ENCODE peak calls at places on chromosomes 2 and 18, in four cellular contexts. Y is NT2/D1, H is HFFc6, M is head of caudate nucleus. B is an unnamed sample.

GRCh38 chr18:47863041-47863440 is 67.4 kb downstream of the SMAD2 start:
- DNase-seq in Y (no peak), H (no peak), M (no peak), B (peak; percentile 66)

GRCh38 chr2:19775838-19776237 is 125.9 kb downstream of the TTC32 start:
- DNase-seq in Y (no peak), H (no peak), M (no peak), B (no peak)

GRCh38 chr18:57430166-57430958 is 4.8 kb upstream of the ONECUT2 start:
- DNase-seq in Y (no peak), H (no peak), M (no peak), B (no peak)

GRCh38 chr2:30705711-30706533 is 101.3 kb downstream of the CAPN13 start:
- DNase-seq in Y (no peak), H (no peak), M (no peak), B (no peak)

GRCh38 chr2:1224901-1225300 is 188.4 kb upstream of the TPO start:
- DNase-seq in Y (no peak), H (no peak), M (no peak), B (no peak)

GRCh38 chr2:174683392-174683759 is 80.9 kb downstream of the CHRNA1 start:
- DNase-seq in Y (no peak), H (peak; percentile 52), M (peak; percentile 38), B (no peak)

GRCh38 chr2:107553045-107553444 is 273.6 kb upstream of the RGPD4 start:
- DNase-seq in Y (no peak), H (no peak), M (no peak), B (no peak)

GRCh38 chr18:46343940-46344372 is 239.8 kb downstream of the HAUS1 start:
- DNase-seq in Y (no peak), H (no peak), M (peak; percentile 52), B (no peak)

GRCh38 chr2:174688079-174688478 is 76.2 kb downstream of the CHRNA1 start:
- DNase-seq in Y (no peak), H (peak; percentile 63), M (no peak), B (no peak)